ENCODE peak calls at places on chromosomes 6 and 20, in seven cellular contexts. C, X, Q, K, E, P and N are unnamed samples.

GRCh38 chr6:38671885-38672467 is 31.0 kb downstream of the GLO1 start:
- DNase-seq in C (peak; percentile 55), X (peak; percentile 68), Q (no peak), K (peak; percentile 68), E (no peak), P (peak; percentile 28), N (peak; percentile 43)

GRCh38 chr20:34797012-34797720 is 28.3 kb downstream of the NCOA6 start:
- DNase-seq in C (no peak), X (peak; percentile 64), Q (no peak), K (no peak), E (no peak), P (no peak), N (no peak)

GRCh38 chr6:79570129-79570801 is 33.0 kb upstream of the LCA5 start:
- DNase-seq in C (no peak), X (no peak), Q (no peak), K (peak; percentile 5), E (peak; percentile 60), P (no peak), N (peak; percentile 57)

GRCh38 chr6:46098678-46099077 is 31.1 kb upstream of the ENPP4 start:
- DNase-seq in C (no peak), X (no peak), Q (no peak), K (no peak), E (no peak), P (no peak), N (peak; percentile 68)

GRCh38 chr6:81844686-81845085 is 92.2 kb upstream of the TENT5A start:
- DNase-seq in C (no peak), X (no peak), Q (no peak), K (no peak), E (no peak), P (no peak), N (no peak)

GRCh38 chr6:140078552-140079126 is 704.2 kb upstream of the CITED2 start:
- DNase-seq in C (no peak), X (no peak), Q (no peak), K (no peak), E (no peak), P (no peak), N (no peak)

GRCh38 chr20:37376791-37377190 is 30.9 kb downstream of the SRC start:
- DNase-seq in C (no peak), X (no peak), Q (no peak), K (no peak), E (no peak), P (no peak), N (no peak)

GRCh38 chr6:73792738-73793137 is 96.7 kb downstream of the CD109 start:
- DNase-seq in C (no peak), X (no peak), Q (no peak), K (no peak), E (no peak), P (no peak), N (peak; percentile 9)

GRCh38 chr6:47134476-47135189 is 92.5 kb upstream of the ADGRF1 start:
- DNase-seq in C (no peak), X (peak; percentile 88), Q (no peak), K (no peak), E (no peak), P (no peak), N (peak; percentile 91)

GRCh38 chr6:4819706-4820283 is 43.6 kb downstream of the CDYL start:
- DNase-seq in C (no peak), X (no peak), Q (no peak), K (no peak), E (no peak), P (no peak), N (no peak)

GRCh38 chr20:3250091-3250504 is 11.1 kb upstream of the SLC4A11 start:
- DNase-seq in C (no peak), X (peak; percentile 68), Q (no peak), K (no peak), E (no peak), P (no peak), N (peak; percentile 88)

GRCh38 chr6:87139236-87139635 is 16.1 kb upstream of the ZNF292 start:
- DNase-seq in C (no peak), X (peak; percentile 45), Q (no peak), K (peak; percentile 42), E (no peak), P (no peak), N (peak; percentile 48)

GRCh38 chr6:116572162-116572561 is 858 bp downstream of the RWDD1 start:
- DNase-seq in C (no peak), X (peak; percentile 60), Q (no peak), K (peak; percentile 51), E (no peak), P (no peak), N (peak; percentile 50)

GRCh38 chr20:13425401-13425800 is 204.3 kb downstream of the ISM1 start:
- DNase-seq in C (no peak), X (no peak), Q (no peak), K (no peak), E (no peak), P (no peak), N (no peak)

GRCh38 chr20:21554985-21555384 is 41.1 kb upstream of the NKX2-2 start:
- DNase-seq in C (no peak), X (no peak), Q (no peak), K (no peak), E (no peak), P (no peak), N (no peak)

GRCh38 chr6:164097056-164097455 is 682.5 kb downstream of the QKI start:
- DNase-seq in C (no peak), X (no peak), Q (no peak), K (no peak), E (no peak), P (no peak), N (no peak)

GRCh38 chr20:48035961-48036731 is 250.9 kb upstream of the SULF2 start:
- DNase-seq in C (no peak), X (no peak), Q (no peak), K (no peak), E (no peak), P (no peak), N (no peak)

DNA sequence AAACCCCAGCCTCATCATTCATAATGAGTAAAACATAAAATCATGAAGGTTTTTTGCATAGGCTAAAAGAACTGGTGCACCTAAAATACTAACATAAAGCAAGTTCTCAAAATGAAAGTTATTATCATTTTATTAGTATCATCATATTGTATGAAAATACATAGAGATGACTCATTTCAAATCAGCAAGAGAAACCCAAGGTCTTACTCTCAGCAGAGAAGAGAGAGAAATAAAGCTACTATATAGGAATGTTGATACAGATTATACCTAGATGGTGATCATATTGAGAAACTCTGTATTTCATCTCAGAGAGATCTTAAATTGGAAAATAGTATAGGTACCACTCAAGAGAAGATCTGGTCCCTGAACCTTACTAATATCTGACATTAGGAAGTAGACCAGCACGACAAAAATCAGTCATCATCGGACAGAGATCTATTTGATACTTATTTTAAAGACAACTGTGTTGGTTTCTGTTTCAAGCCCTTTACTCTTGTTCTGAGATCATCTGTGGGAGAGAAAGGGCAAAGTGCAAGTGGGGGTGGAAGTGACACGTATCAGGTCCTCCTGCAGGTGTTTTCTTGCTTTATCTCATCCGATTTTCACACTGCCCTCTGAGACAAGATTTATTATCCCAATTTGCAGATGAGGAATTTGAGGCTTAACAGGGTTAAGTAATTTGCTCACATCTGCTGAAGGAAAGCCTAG is 532.3 kb downstream of the MAFB start:
- DNase-seq in C (peak; percentile 58), X (no peak), Q (peak; percentile 3), K (no peak), E (no peak), P (peak; percentile 8), N (no peak)
- TF ChIP-seq TAF1 in C (no peak), X (no peak), Q (no peak), K (no peak), E (no peak), P (no peak), N (no peak)

GRCh38 chr6:55250400-55250799 is 76.1 kb downstream of the HCRTR2 start:
- DNase-seq in C (no peak), X (no peak), Q (no peak), K (no peak), E (no peak), P (no peak), N (no peak)

GRCh38 chr6:55260181-55260580 is 67.1 kb upstream of the GFRAL start:
- DNase-seq in C (no peak), X (no peak), Q (no peak), K (no peak), E (no peak), P (no peak), N (peak; percentile 11)

GRCh38 chr6:55255061-55255571 is 72.2 kb upstream of the GFRAL start:
- DNase-seq in C (no peak), X (no peak), Q (no peak), K (no peak), E (no peak), P (no peak), N (no peak)
- TF ChIP-seq TAF1 in C (no peak), X (no peak), Q (no peak), K (no peak), E (no peak), P (no peak), N (no peak)

GRCh38 chr6:153096031-153096430 is 35.1 kb downstream of the RGS17 start:
- DNase-seq in C (no peak), X (no peak), Q (no peak), K (no peak), E (no peak), P (no peak), N (no peak)

GRCh38 chr6:153090241-153090930 is 40.7 kb downstream of the RGS17 start:
- DNase-seq in C (no peak), X (no peak), Q (no peak), K (no peak), E (no peak), P (no peak), N (no peak)

GRCh38 chr6:153096792-153097191 is 34.3 kb downstream of the RGS17 start:
- DNase-seq in C (no peak), X (no peak), Q (no peak), K (no peak), E (no peak), P (no peak), N (no peak)

GRCh38 chr6:153088796-153089195 is 42.3 kb downstream of the RGS17 start:
- DNase-seq in C (no peak), X (no peak), Q (no peak), K (no peak), E (no peak), P (no peak), N (peak; percentile 3)

DNA sequence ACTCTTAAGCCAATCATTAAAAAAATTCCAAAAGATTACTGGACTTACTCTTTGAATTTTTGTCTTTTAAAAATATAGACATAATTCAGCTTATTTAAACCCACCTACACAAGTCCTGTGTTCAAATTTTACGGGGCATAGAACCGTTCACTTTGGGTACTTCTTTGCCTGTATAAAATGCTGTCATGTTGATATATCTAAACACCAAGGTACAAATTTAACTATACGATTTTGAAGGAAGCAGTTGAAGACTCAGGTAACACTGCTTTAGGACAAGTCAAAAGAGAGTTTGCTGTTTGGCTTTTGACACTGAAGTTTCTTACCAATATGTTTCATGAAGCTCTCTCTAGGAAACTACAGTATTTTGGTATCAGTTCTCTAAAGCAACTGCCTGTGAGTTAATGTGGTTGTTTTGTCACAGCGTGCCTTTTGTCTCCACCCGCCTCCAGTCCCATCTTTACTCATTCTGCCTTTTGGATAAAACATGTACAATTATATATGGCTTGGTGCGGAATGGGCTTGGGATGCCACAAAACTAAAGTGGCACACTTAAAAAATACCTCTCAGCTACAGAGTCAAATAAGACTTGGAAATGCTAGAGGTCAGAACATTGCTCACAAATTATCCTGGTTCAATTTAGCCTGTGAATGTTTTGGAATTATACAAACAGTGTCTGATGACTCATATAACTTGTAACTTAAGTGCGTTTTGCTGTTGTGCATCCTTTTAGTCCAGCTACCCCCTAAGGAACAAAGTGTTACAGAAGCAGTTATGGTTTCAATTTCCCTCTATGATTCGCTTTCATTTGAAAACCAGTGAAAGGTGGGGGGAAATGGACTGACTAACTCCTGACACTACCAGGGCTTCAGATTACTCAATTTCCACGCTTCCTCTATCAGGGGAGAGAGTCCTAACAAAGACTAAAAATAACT is 38.7 kb downstream of the RGS17 start:
- DNase-seq in C (peak; percentile 43), X (no peak), Q (no peak), K (no peak), E (no peak), P (no peak), N (no peak)
- TF ChIP-seq TAF1 in C (no peak), X (no peak), Q (no peak), K (no peak), E (no peak), P (no peak), N (no peak)

GRCh38 chr6:53829698-53830221 is 35.0 kb downstream of the LRRC1 start:
- DNase-seq in C (no peak), X (no peak), Q (no peak), K (no peak), E (no peak), P (no peak), N (peak; percentile 63)
- TF ChIP-seq TAF1 in C (no peak), X (no peak), Q (no peak), K (no peak), E (no peak), P (no peak), N (no peak)